ENCODE peak calls at places on chromosomes 11 and 22, in seven cellular contexts. O is cardiac fibroblast, F is fibroblast of villous mesenchyme, G is spleen, Q is lower lobe of right lung, H is vagina, I is GM12865. D is an unnamed sample.

GRCh38 chr22:48751539-48752437 is 1075.9 kb downstream of the BRD1 start:
- DNase-seq in Q (no peak), F (no peak), H (peak; percentile 77), O (no peak), G (no peak), I (no peak), D (no peak)

GRCh38 chr22:19522190-19522880 is 1.9 kb downstream of the CLDN5 start:
- DNase-seq in O (no peak), I (no peak), Q (no peak), G (no peak), F (no peak), H (peak; percentile 71), D (no peak)

GRCh38 chr22:18975434-18976196 is 39.5 kb upstream of the PRODH start:
- DNase-seq in H (no peak), Q (peak; percentile 30), G (peak; percentile 75), I (no peak), O (no peak), F (no peak), D (peak; percentile 58)

GRCh38 chr22:40094449-40094848 is 83.3 kb upstream of the TNRC6B start:
- DNase-seq in H (no peak), O (peak; percentile 3), G (no peak), F (peak; percentile 30), Q (no peak), I (peak; percentile 16), D (no peak)

GRCh38 chr11:87445002-87445401 is 407.3 kb downstream of the TMEM135 start:
- DNase-seq in H (no peak), I (no peak), F (no peak), O (no peak), G (no peak), Q (no peak), D (no peak)

GRCh38 chr11:77107950-77108349 is 5.3 kb downstream of the OMP start:
- DNase-seq in F (peak; percentile 92), G (no peak), Q (no peak), I (no peak), H (no peak), O (peak; percentile 93), D (peak; percentile 92)

GRCh38 chr11:18706330-18707243 is 8.0 kb downstream of the TMEM86A start:
- DNase-seq in O (peak; percentile 26), Q (peak; percentile 67), I (peak; percentile 69), F (peak; percentile 36), H (no peak), G (peak; percentile 90), D (peak; percentile 87)

GRCh38 chr22:19223617-19224016 is 45.1 kb upstream of the SLC25A1 start:
- DNase-seq in I (no peak), Q (no peak), F (no peak), H (no peak), G (no peak), O (no peak), D (no peak)

GRCh38 chr11:47413351-47413750 is 5.0 kb downstream of the SLC39A13 start:
- DNase-seq in H (no peak), F (no peak), Q (no peak), I (no peak), G (no peak), O (no peak), D (peak; percentile 65)

GRCh38 chr22:29664731-29665130 is 55.1 kb upstream of the CABP7 start:
- DNase-seq in Q (no peak), I (no peak), H (no peak), F (no peak), G (no peak), O (no peak), D (no peak)

GRCh38 chr11:95108159-95108611 is 18.5 kb downstream of the ENDOD1 start:
- DNase-seq in G (peak; percentile 81), F (peak; percentile 59), Q (no peak), H (no peak), I (no peak), O (peak; percentile 88), D (peak; percentile 78)

GRCh38 chr11:112410325-112410724 is 149.7 kb upstream of the PLET1 start:
- DNase-seq in Q (no peak), I (peak; percentile 21), F (no peak), G (no peak), O (no peak), H (no peak), D (no peak)

GRCh38 chr11:69386594-69387408 is 92.8 kb downstream of the MYEOV start:
- DNase-seq in H (no peak), I (no peak), O (no peak), G (no peak), F (no peak), Q (no peak), D (peak; percentile 22)

GRCh38 chr11:113778111-113778910 is 1.3 kb upstream of the CLDN25 start:
- DNase-seq in Q (no peak), I (no peak), G (no peak), F (peak; percentile 12), O (peak; percentile 23), H (no peak), D (peak; percentile 82)

GRCh38 chr11:108253176-108253575 is 30.3 kb downstream of the ATM start:
- DNase-seq in I (no peak), G (no peak), H (no peak), O (no peak), Q (no peak), F (peak; percentile 21), D (no peak)

GRCh38 chr11:12159351-12160099 is 49.1 kb downstream of the MICAL2 start:
- DNase-seq in O (peak; percentile 87), G (no peak), H (no peak), Q (no peak), F (peak; percentile 97), I (no peak), D (no peak)

GRCh38 chr11:121236115-121237001 is 56.2 kb upstream of the SC5D start:
- DNase-seq in H (no peak), I (peak; percentile 80), F (no peak), O (peak; percentile 12), Q (no peak), G (no peak), D (no peak)

GRCh38 chr22:30234786-30235470 is 11.6 kb downstream of the LIF start:
- DNase-seq in G (no peak), I (no peak), H (no peak), F (peak; percentile 98), Q (no peak), O (peak; percentile 76), D (no peak)

DNA sequence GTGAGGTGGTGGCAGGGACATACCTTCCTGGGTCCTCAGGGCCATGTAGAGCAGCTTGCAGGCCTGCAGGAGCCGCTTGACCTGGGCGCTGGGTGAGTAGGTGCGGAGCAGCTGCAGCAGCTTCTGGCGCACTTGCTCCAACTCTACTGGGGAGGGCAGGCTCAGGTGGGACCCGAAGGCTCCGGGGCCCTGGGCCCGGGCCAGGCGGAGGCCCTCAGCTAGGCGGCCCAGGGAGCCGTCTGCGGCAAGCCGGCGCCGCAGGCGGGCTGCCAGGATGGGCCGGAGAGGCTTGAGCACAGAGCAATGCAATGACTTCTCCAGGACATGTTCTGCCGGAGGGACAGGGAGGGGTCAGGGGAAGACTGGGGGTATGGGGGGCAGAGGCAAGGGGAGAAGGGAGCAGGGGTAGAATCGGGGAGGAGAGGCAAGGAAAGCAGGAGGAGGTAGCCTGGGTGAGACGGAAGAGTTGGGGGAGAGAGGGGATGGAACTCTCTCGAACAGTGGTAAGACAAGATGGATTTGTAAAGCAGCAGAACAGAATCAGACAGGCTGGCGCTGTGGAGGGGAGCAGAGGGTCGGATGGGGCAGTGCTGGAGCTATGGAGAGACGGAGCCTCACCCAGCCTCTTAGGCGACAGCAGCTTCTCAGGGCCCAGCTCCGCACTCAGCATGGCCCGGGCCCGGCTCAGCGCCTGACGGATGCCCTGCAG is 2.2 kb downstream of the RIN1 start:
- DNase-seq in H (no peak), F (no peak), O (no peak), I (no peak), Q (peak; percentile 46), G (peak; percentile 68), D (peak; percentile 61)
- H3K4me3 ChIP-seq in H (no peak overlapping the region), F (no peak overlapping the region), O (no peak overlapping the region), I (no peak overlapping the region), Q (no peak overlapping the region), G (no peak overlapping the region), D (no peak overlapping the region)

GRCh38 chr11:62621567-62622470 is at the start of gene B3GAT3:
- DNase-seq in O (peak; percentile 99), H (peak; percentile 99), G (peak; percentile 99), Q (peak; percentile 99), F (peak; percentile 99), I (peak; percentile 99), D (peak; percentile 100)
- TF ChIP-seq CTCF in O (no peak), H (no peak), G (peak; percentile 24), Q (no peak), F (no peak), I (no peak), D (peak; percentile 14)

GRCh38 chr11:57772562-57772961 is 11.0 kb downstream of the CTNND1 start:
- DNase-seq in I (no peak), G (no peak), H (no peak), F (no peak), O (no peak), Q (no peak), D (no peak)

GRCh38 chr11:57770793-57771192 is 9.2 kb downstream of the CTNND1 start:
- DNase-seq in Q (no peak), F (no peak), I (no peak), O (no peak), G (no peak), H (no peak), D (no peak)

GRCh38 chr11:57775474-57775873 is 13.9 kb downstream of the CTNND1 start:
- DNase-seq in G (no peak), H (no peak), F (no peak), Q (no peak), I (no peak), O (peak; percentile 46), D (no peak)

GRCh38 chr11:57771365-57771764 is 9.8 kb downstream of the CTNND1 start:
- DNase-seq in H (no peak), Q (no peak), G (no peak), F (no peak), O (no peak), I (no peak), D (no peak)

DNA sequence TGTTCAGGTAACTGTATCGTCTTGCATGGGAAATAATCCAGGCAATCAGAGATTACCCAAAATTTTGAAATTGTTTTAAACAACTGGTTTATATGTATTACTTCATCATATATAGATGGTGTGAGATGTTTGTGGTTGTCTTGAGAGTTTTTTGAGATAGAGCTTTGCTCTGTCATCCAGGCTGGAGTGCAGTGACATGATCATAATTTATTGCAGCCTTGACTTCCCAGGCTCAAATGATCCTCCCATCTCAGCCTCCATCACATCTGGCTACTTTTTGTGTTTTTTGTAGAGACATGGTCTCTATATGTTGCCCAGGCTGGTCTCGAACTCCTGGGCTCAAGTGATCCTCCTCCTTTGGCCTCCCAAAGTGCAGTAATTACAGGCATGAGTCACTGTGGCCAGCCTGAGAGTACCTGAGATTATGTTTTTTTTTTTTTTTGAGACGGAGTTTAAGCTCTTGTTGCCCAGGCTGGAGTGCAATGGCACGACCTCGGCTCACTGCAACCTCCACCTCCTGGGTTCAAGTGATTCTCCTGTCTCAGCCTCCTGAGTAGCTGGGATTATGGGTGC is 11.5 kb downstream of the CTNND1 start:
- DNase-seq in F (no peak), G (no peak), H (no peak), I (no peak), Q (no peak), O (no peak), D (no peak)
- H3K4me3 ChIP-seq in F (no peak overlapping the region), G (no peak overlapping the region), H (no peak overlapping the region), I (no peak overlapping the region), Q (no peak overlapping the region), O (no peak overlapping the region), D (no peak overlapping the region)

GRCh38 chr22:46377566-46378498 is 42.3 kb downstream of the TRMU start:
- DNase-seq in O (peak; percentile 18), Q (peak; percentile 91), I (no peak), G (no peak), F (peak; percentile 63), H (no peak), D (peak; percentile 93)
- TF ChIP-seq CTCF in O (no peak), Q (no peak), I (no peak), G (no peak), F (no peak), H (no peak), D (no peak)

GRCh38 chr11:36574486-36574885 is 6.7 kb downstream of the RAG1 start:
- DNase-seq in I (no peak), H (no peak), O (no peak), G (no peak), F (no peak), Q (no peak), D (no peak)
- H3K4me3 ChIP-seq in I (no peak overlapping the region), H (no peak overlapping the region), O (no peak overlapping the region), G (no peak overlapping the region), F (no peak overlapping the region), Q (no peak overlapping the region), D (no peak overlapping the region)